ENCODE peak calls at places on chromosomes 11 and 22, in seven cellular contexts. G is left ventricle myocardium inferior; B is CD8-positive, alpha-beta T cell; N is CD4-positive, alpha-beta T cell; K is colonic mucosa; W is adrenal gland; I is pancreas. X is an unnamed sample. For H3K9me3, the result is how much of the 10 kb centered on the place peaks cover.

GRCh38 chr11:9662273-9662672 is 1.6 kb upstream of the SWAP70 start:
- DNase-seq in W (peak), G (no peak), B (no peak), N (no peak), I (no peak), K (no peak), X (no peak)

GRCh38 chr22:19723990-19724827 is 870 bp downstream of the GP1BB start:
- DNase-seq in G (no peak), K (no peak), N (no peak), B (no peak), W (no peak), I (no peak), X (no peak)

GRCh38 chr11:4700436-4700820 is 2.8 kb upstream of the OR51E2 start:
- DNase-seq in W (no peak), N (no peak), G (no peak), I (no peak), K (no peak), B (no peak), X (no peak)

GRCh38 chr22:31912402-31912733 is 32.0 kb upstream of the YWHAH start:
- DNase-seq in W (no peak), G (no peak), I (no peak), B (no peak), K (no peak), N (no peak), X (no peak)

GRCh38 chr11:32137263-32137662 is 46.4 kb downstream of the RCN1 start:
- DNase-seq in G (no peak), K (no peak), W (no peak), N (no peak), I (no peak), B (no peak), X (no peak)

GRCh38 chr11:11498195-11498594 is 123.6 kb downstream of the GALNT18 start:
- DNase-seq in W (no peak), B (no peak), K (no peak), N (no peak), G (no peak), I (no peak), X (no peak)

GRCh38 chr22:40567106-40567505 is 69.4 kb downstream of the MRTFA start:
- DNase-seq in K (no peak), B (no peak), N (no peak), G (no peak), I (no peak), W (no peak), X (no peak)

GRCh38 chr11:1442163-1442562 is 44.4 kb downstream of the MOB2 start:
- DNase-seq in G (no peak), W (no peak), I (no peak), K (no peak), B (no peak), N (no peak), X (no peak)

GRCh38 chr22:27679722-27680488 is 121.7 kb downstream of the MN1 start:
- DNase-seq in K (no peak), W (no peak), B (no peak), G (no peak), I (no peak), N (no peak), X (no peak)

GRCh38 chr11:134691474-134691873 is 279.4 kb upstream of the B3GAT1 start:
- DNase-seq in W (no peak), B (no peak), I (no peak), K (no peak), G (no peak), N (no peak), X (no peak)

GRCh38 chr11:13875643-13876042 is 86.9 kb upstream of the SPON1 start:
- DNase-seq in G (no peak), B (no peak), I (no peak), N (no peak), W (no peak), K (no peak), X (no peak)

GRCh38 chr11:112619106-112619505 is 342.1 kb upstream of the NCAM1 start:
- DNase-seq in B (no peak), G (no peak), N (no peak), K (no peak), I (no peak), W (no peak), X (no peak)

GRCh38 chr22:30694638-30695350 is at the start of gene OSBP2:
- DNase-seq in G (peak), K (peak), B (peak), I (peak), N (peak), W (peak), X (peak)

GRCh38 chr22:37303821-37304274 is 21.5 kb downstream of the CYTH4 start:
- DNase-seq in W (peak), B (peak), G (no peak), N (no peak), K (no peak), I (no peak), X (no peak)

GRCh38 chr11:119907122-119907933 is 178.3 kb upstream of the NECTIN1 start:
- DNase-seq in G (no peak), N (no peak), I (peak), W (no peak), K (peak), B (no peak), X (no peak)

GRCh38 chr22:24516301-24516737 is 21.2 kb downstream of the UPB1 start:
- DNase-seq in I (no peak), B (no peak), N (no peak), K (no peak), W (peak), G (no peak), X (peak)

GRCh38 chr11:44043157-44043556 is 4.6 kb upstream of the ACCSL start:
- DNase-seq in G (no peak), I (no peak), K (no peak), B (no peak), N (no peak), W (no peak), X (no peak)

GRCh38 chr11:62710001-62710345 is 2.5 kb downstream of the GNG3 start:
- DNase-seq in K (peak), B (no peak), W (peak), N (no peak), I (no peak), G (no peak), X (peak)

GRCh38 chr22:42039271-42039670 is 31.3 kb downstream of the NAGA start:
- DNase-seq in B (no peak), K (no peak), I (no peak), W (no peak), N (no peak), G (no peak), X (no peak)

DNA sequence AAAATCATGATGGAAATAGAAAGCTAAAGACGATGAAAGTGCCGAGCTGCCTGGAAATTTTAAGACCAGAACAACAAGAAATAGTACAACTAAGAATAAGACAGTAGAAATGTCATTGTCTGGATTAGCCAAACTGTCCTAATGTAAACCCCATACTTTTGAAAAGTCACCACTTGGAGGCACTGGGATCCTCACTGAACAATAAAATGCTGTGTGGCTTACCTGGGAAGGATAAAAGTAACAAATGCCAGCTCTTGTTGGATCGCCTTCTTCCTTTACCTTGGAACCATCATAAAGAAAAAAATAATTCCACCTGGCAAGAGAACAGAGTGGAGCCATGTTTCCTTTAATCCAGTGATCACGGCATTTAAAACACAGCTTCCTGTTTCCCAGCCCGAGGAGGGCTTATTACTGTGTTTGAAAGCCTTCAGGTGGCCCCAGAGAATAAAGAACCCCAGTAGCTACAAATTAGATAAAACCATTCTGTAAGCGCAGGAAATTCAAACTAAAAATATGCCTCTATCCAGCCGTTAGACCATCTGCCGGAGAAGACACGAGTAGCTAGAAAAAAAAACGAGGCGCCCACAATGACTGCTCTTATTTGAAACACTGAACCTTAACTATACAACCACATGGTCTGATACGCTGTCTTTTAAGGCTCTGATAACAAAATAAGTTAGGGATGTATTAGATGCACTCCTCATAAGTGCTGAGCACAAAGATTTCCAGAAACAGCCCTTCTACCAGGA is 4.4 kb downstream of the HPS4 start:
- DNase-seq in K (no peak), G (no peak), N (no peak), W (no peak), I (no peak), B (no peak), X (no peak)
- TF ChIP-seq CTCF in K (no peak), G (peak), N (no peak), W (no peak), I (no peak), B (no peak), X (no peak)

DNA sequence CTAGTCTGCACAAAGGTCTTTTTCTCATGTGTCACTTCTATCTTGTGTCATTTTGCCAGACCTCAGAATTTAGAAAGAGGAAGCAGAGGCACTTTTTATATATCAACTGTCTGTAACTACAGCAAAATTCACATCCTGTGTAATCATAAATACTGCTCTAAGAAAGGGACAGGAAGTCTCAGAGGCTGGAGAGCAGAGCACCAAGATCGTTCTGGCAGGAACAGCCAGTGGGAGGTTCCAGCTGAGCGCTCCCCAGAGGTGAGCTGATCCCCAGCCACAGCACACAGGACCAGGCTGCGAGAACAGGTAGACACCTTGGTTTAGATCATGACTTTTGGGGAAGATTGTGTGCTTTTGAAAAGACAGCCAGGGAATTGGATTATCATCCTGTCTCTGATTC is at the start of gene MS4A7:
- DNase-seq in B (no peak), W (peak), K (no peak), I (no peak), G (peak), N (no peak), X (peak)
- H3K9me3 ChIP-seq in B (under half), W (under half), K (under half), I (under half), G (under half), N (under half), X (under half)

GRCh38 chr11:111456086-111456858 is 55.9 kb downstream of the BTG4 start:
- DNase-seq in I (no peak), B (no peak), K (no peak), W (no peak), G (no peak), N (no peak), X (no peak)

GRCh38 chr11:111452817-111453607 is 59.2 kb downstream of the BTG4 start:
- DNase-seq in W (no peak), N (no peak), G (no peak), I (no peak), K (no peak), B (no peak), X (no peak)

GRCh38 chr11:111456859-111457730 is 55.1 kb downstream of the BTG4 start:
- DNase-seq in W (no peak), G (no peak), B (no peak), K (no peak), I (no peak), N (no peak), X (no peak)

GRCh38 chr11:111455291-111456085 is 56.7 kb downstream of the BTG4 start:
- DNase-seq in K (no peak), G (no peak), N (no peak), I (no peak), B (no peak), W (no peak), X (no peak)

DNA sequence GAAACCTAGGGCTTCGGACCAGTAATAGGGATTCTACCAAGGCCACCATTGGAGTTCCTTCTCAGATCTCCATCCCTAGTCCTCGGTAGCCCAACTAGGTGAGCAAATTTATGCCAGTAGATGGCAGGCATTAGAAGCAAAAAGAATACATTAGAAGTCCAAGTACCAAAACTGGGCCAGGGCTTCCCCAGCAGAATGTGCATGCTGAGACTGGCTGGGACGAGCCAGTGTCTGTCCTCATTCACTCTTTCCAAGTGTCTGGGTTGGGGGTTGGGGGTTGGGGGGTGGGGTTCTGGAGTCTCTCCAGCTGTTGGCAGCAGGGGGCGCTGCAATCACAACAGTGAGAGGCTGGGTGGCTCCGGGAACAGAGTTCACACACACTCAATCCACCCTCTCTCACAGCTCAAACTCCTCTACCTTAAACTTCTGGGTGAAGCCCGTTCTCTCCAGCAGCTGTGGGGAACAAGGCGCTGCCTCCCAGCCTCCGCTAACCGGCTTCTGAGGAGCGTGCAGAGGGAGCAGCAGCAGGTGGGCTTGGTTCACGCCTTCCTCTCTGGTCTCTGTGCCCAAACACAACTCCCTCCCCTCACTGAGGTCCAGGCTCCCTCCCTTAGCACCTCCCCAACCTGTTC is 57.5 kb downstream of the BTG4 start:
- DNase-seq in I (no peak), K (peak), N (no peak), B (peak), W (no peak), G (no peak), X (peak)
- TF ChIP-seq CTCF in I (no peak), K (no peak), N (no peak), B (peak), W (no peak), G (peak), X (no peak)

GRCh38 chr22:47442821-47443220 is 680.4 kb downstream of the TBC1D22A start:
- DNase-seq in K (peak), N (no peak), I (no peak), B (no peak), G (no peak), W (no peak), X (no peak)
- H3K9me3 ChIP-seq in K (under half), N (under half), I (under half), B (under half), G (under half), W (under half), X (under half)

GRCh38 chr22:16932577-16932976 is 75.4 kb downstream of the GAB4 start:
- DNase-seq in N (no peak), B (no peak), K (no peak), G (no peak), W (peak), I (no peak), X (no peak)
- TF ChIP-seq CTCF in N (no peak), B (no peak), K (no peak), G (peak), W (peak), I (no peak), X (no peak)

GRCh38 chr11:70910835-70911234 is 341.5 kb downstream of the SHANK2 start:
- DNase-seq in N (no peak), W (no peak), K (no peak), I (no peak), G (no peak), B (no peak), X (no peak)
- H3K9me3 ChIP-seq in N (under half), W (under half), K (under half), I (under half), G (under half), B (under half), X (under half)